ENCODE peak calls at places on chromosomes 5 and 9, in five cellular contexts. L, Q, R, J and W are unnamed samples. For H3K79me2 and H3K9me2, the result is how much of the 10 kb centered on the place peaks cover.

GRCh38 chr5:177306674-177307543 is 3.3 kb downstream of the PRELID1 start:
- DNase-seq in L (no peak), Q (no peak), R (no peak), J (peak), W (no peak)

GRCh38 chr9:119047513-119047912 is 321.7 kb downstream of the BRINP1 start:
- DNase-seq in L (no peak), Q (no peak), R (no peak), J (no peak), W (no peak)

GRCh38 chr5:58165152-58165551 is 294.7 kb downstream of the PLK2 start:
- DNase-seq in L (no peak), Q (no peak), R (no peak), J (no peak), W (no peak)

GRCh38 chr9:123929870-123930831 is at the start of gene DENND1A:
- DNase-seq in L (peak), Q (peak), R (peak), J (peak), W (peak)

GRCh38 chr9:99173570-99174504 is 47.9 kb downstream of the ALG2 start:
- DNase-seq in L (no peak), Q (no peak), R (no peak), J (no peak), W (no peak)

GRCh38 chr9:113497051-113497450 is 33.5 kb downstream of the RGS3 start:
- DNase-seq in L (no peak), Q (no peak), R (no peak), J (no peak), W (no peak)

GRCh38 chr5:147819371-147819770 is 12.1 kb downstream of the SPINK1 start:
- DNase-seq in L (no peak), Q (no peak), R (no peak), J (no peak), W (no peak)

GRCh38 chr9:132547976-132548730 is 34.3 kb upstream of the BARHL1 start:
- DNase-seq in L (no peak), Q (no peak), R (no peak), J (no peak), W (no peak)

GRCh38 chr9:2385746-2386145 is 235.8 kb upstream of the VLDLR start:
- DNase-seq in L (no peak), Q (no peak), R (no peak), J (no peak), W (no peak)

GRCh38 chr9:3342159-3342777 is 183.5 kb downstream of the RFX3 start:
- DNase-seq in L (no peak), Q (no peak), R (no peak), J (peak), W (no peak)

GRCh38 chr9:114524401-114524800 is 19.1 kb upstream of the WHRN start:
- DNase-seq in L (no peak), Q (no peak), R (no peak), J (no peak), W (no peak)

GRCh38 chr5:115571441-115571878 is 26.9 kb upstream of the FEM1C start:
- DNase-seq in L (no peak), Q (no peak), R (no peak), J (no peak), W (no peak)

GRCh38 chr9:131406567-131407436 is 12.9 kb downstream of the PRRC2B start:
- DNase-seq in L (no peak), Q (no peak), R (no peak), J (peak), W (no peak)

GRCh38 chr5:138544171-138545134 is 1.4 kb upstream of the ETF1 start:
- DNase-seq in L (peak), Q (no peak), R (peak), J (peak), W (no peak)

GRCh38 chr9:109775516-109775915 is 4.5 kb upstream of the PALM2AKAP2 start:
- DNase-seq in L (no peak), Q (no peak), R (no peak), J (peak), W (no peak)

GRCh38 chr5:38634961-38635369 is 78.5 kb upstream of the LIFR start:
- DNase-seq in L (peak), Q (no peak), R (no peak), J (no peak), W (no peak)

GRCh38 chr9:119273325-119273904 is 95.8 kb downstream of the BRINP1 start:
- DNase-seq in L (no peak), Q (no peak), R (no peak), J (peak), W (no peak)

GRCh38 chr5:150485770-150486401 is 22.0 kb upstream of the NDST1 start:
- DNase-seq in L (peak), Q (no peak), R (peak), J (peak), W (peak)

GRCh38 chr9:10604927-10605326 is 7.9 kb downstream of the PTPRD start:
- DNase-seq in L (no peak), Q (no peak), R (no peak), J (no peak), W (no peak)

GRCh38 chr9:131867611-131868192 is 127.8 kb upstream of the RAPGEF1 start:
- DNase-seq in L (no peak), Q (no peak), R (no peak), J (no peak), W (no peak)

GRCh38 chr5:83249156-83249555 is 171.8 kb downstream of the XRCC4 start:
- DNase-seq in L (no peak), Q (no peak), R (no peak), J (no peak), W (no peak)
- TF ChIP-seq EZH2phosphoT487 in L (no peak), Q (no peak), R (no peak), J (no peak), W (no peak)

GRCh38 chr5:96718635-96719077 is 56.5 kb downstream of the CAST start:
- DNase-seq in L (no peak), Q (no peak), R (peak), J (no peak), W (no peak)
- H3K79me2 ChIP-seq in L (half or more), Q (half or more), R (under half), J (half or more), W (half or more)

GRCh38 chr9:82894961-82895902 is 167.7 kb downstream of the RASEF start:
- DNase-seq in L (peak), Q (no peak), R (no peak), J (no peak), W (peak)
- H3K9me2 ChIP-seq in L (under half), Q (under half), R (under half), J (under half), W (under half)

GRCh38 chr5:104080646-104081175 is 518.1 kb upstream of the NUDT12 start:
- DNase-seq in L (no peak), Q (no peak), R (no peak), J (no peak), W (no peak)

GRCh38 chr5:104081232-104081631 is 518.6 kb upstream of the NUDT12 start:
- DNase-seq in L (no peak), Q (no peak), R (no peak), J (no peak), W (no peak)

GRCh38 chr5:104088876-104089778 is 526.5 kb upstream of the NUDT12 start:
- DNase-seq in L (no peak), Q (peak), R (peak), J (no peak), W (no peak)

GRCh38 chr5:104082754-104083153 is 520.2 kb upstream of the NUDT12 start:
- DNase-seq in L (no peak), Q (no peak), R (no peak), J (no peak), W (no peak)

GRCh38 chr5:104084896-104085295 is 522.3 kb upstream of the NUDT12 start:
- DNase-seq in L (no peak), Q (no peak), R (no peak), J (no peak), W (no peak)
- TF ChIP-seq EZH2phosphoT487 in L (no peak), Q (no peak), R (no peak), J (no peak), W (no peak)

DNA sequence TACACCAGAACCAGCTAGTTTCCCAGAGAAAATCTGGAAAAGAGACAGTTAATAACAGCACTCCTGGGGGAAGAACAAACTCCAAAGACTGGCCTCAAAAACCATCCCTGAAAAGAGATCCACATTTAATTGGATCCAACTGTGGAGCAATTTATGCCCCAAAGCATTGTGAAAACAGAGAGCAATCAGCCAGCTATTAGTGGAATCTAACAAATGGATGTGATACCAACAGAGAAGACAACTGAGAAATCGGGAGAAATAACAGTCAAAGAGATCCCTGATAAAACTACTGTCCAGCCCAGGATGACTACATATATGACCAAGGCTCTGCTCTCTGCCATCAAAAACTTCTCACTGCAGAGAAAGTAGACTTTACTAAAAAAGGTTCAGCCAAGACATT is 40.5 kb upstream of the TRIO start:
- DNase-seq in L (no peak), Q (no peak), R (no peak), J (peak), W (no peak)
- H3K79me2 ChIP-seq in L (under half), Q (under half), R (under half), J (under half), W (under half)

GRCh38 chr9:82893549-82893948 is 169.4 kb downstream of the RASEF start:
- DNase-seq in L (no peak), Q (no peak), R (no peak), J (no peak), W (no peak)
- H3K9me2 ChIP-seq in L (under half), Q (under half), R (under half), J (under half), W (under half)